ENCODE peak calls at places on chromosomes 12 and 14, in four cellular contexts. T is GM12878, K is endothelial cell of umbilical vein, Y is A549. J is an unnamed sample.

GRCh38 chr12:26434299-26434915 is 239.0 kb downstream of the SSPN start:
- DNase-seq in T (no peak), K (peak), Y (peak), J (no peak)

GRCh38 chr12:95277139-95277538 is 59.5 kb downstream of the VEZT start:
- DNase-seq in T (no peak), K (peak), Y (no peak), J (peak)

GRCh38 chr12:14416658-14417057 is 51.2 kb downstream of the ATF7IP start:
- DNase-seq in T (no peak), K (peak), Y (peak), J (no peak)

GRCh38 chr14:96824283-96824682 is 27.1 kb downstream of the VRK1 start:
- DNase-seq in T (no peak), K (no peak), Y (no peak), J (no peak)

GRCh38 chr14:36313898-36314297 is 6.5 kb downstream of the MBIP start:
- DNase-seq in T (no peak), K (no peak), Y (peak), J (no peak)

GRCh38 chr12:124833693-124834122 is 30.0 kb downstream of the SCARB1 start:
- DNase-seq in T (no peak), K (no peak), Y (no peak), J (no peak)

GRCh38 chr12:89571481-89572190 is 45.8 kb upstream of the POC1B start:
- DNase-seq in T (no peak), K (no peak), Y (no peak), J (no peak)

GRCh38 chr12:104002686-104003085 is 37.0 kb downstream of the TDG start:
- DNase-seq in T (no peak), K (no peak), Y (no peak), J (peak)

GRCh38 chr12:12542964-12543363 is 19.7 kb downstream of the DUSP16 start:
- DNase-seq in T (no peak), K (no peak), Y (no peak), J (no peak)

GRCh38 chr12:54158581-54158980 is 30.2 kb downstream of the SMUG1 start:
- DNase-seq in T (no peak), K (no peak), Y (no peak), J (no peak)

GRCh38 chr12:106127289-106128126 is 11.2 kb downstream of the NUAK1 start:
- DNase-seq in T (no peak), K (no peak), Y (peak), J (no peak)

GRCh38 chr12:67592228-67593011 is 56.1 kb upstream of the DYRK2 start:
- DNase-seq in T (peak), K (no peak), Y (peak), J (peak)

GRCh38 chr12:76041406-76041805 is 9.8 kb upstream of the PHLDA1 start:
- DNase-seq in T (no peak), K (no peak), Y (no peak), J (no peak)

DNA sequence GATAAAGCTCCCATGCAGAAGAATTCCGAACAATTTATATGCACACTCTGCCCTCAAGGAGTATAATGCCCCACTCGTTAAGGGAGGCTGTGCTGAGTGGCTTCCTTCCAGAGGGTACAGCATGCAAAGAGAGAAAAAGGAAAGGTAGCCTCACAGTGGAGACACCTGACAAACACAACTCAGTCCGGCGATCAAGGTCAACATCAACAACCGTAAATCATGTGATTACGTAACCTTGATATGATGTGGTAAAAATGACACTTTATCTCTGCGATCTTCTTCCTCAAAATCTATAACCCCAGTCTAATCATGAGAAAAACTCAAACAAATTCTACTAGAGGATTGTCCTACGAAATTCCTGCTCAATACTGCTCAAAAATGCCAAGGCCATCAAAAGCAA is 400.5 kb upstream of the CCDC196 start:
- DNase-seq in T (no peak), K (no peak), Y (no peak), J (no peak)
- H3K27ac ChIP-seq in T (no peak), K (no peak), Y (no peak), J (no peak)

DNA sequence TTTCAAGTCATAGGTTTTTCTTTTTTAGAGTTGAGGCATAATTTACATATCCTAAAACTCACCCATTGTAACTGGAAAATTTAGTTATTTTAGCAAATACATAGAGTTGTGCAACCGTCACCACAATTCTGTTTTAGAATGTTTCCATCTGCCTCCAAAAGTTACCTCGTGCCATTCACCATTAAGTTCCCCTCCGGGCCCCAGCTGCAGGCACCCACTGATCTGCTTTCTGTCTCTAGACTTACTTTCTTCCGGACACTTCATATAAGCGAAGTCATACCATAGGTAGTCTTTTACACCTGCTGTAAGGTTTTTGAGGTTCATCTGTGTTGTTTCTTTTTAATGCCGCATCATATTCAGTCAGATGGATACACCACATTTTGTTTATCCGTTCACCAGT is 28.7 kb downstream of the PPP2R5C start:
- DNase-seq in T (no peak), K (no peak), Y (no peak), J (no peak)
- H3K4me3 ChIP-seq in T (no peak), K (no peak), Y (no peak), J (no peak)

GRCh38 chr12:93019240-93019910 is 90.3 kb upstream of the EEA1 start:
- DNase-seq in T (no peak), K (no peak), Y (no peak), J (no peak)
- TF ChIP-seq POLR2A in T (no peak), K (no peak), Y (no peak), J (no peak)

GRCh38 chr14:30876692-30877091 is 2.3 kb downstream of the COCH start:
- DNase-seq in T (no peak), K (no peak), Y (no peak), J (no peak)

GRCh38 chr14:30875788-30876053 is 1.4 kb downstream of the COCH start:
- DNase-seq in T (no peak), K (no peak), Y (no peak), J (no peak)

GRCh38 chr14:30874120-30874998 is at the start of gene COCH:
- DNase-seq in T (no peak), K (no peak), Y (peak), J (peak)

GRCh38 chr14:30873308-30874119 is 845 bp upstream of the COCH start:
- DNase-seq in T (no peak), K (no peak), Y (no peak), J (no peak)

DNA sequence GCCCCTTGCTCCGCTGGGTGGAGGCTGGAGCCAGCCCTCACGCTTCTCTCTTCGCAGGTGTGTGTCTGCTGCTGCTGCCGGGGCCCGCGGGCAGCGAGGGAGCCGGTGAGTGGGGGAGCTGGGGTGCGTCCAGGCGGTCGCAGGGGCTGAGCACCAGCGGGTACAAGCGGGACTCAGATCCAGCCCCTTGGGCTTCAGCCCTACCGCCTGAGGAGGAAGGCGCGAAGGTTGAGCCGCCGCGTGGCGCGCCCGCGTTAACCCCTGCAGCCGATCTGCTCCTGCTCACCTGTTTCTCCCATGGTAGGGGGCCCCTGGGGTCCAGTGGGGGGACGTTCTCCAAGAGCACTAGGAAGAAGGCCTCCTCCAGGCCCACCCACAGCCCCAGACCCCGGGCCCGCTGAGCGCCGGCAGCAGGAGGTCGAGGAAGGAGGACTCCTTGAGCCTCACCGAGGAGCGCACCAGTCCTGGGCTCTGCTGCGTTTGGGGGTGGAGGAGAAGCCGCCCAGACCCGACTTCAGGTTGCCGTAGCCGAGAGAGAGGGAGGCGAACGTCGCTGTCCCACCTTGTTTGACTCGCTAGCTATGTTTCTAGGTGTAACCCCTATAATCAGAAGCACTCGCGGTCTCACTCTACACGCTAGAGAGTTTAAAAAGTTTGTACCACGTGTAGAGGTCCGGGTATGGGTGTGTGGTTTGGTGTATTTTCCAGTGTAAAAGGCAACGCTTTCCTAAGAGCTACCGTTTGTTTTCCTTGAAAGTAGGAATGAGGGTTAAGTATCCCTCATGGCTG is 834 bp downstream of the COCH start:
- DNase-seq in T (no peak), K (peak), Y (no peak), J (no peak)
- H3K27ac ChIP-seq in T (no peak), K (no peak), Y (peak), J (no peak)

DNA sequence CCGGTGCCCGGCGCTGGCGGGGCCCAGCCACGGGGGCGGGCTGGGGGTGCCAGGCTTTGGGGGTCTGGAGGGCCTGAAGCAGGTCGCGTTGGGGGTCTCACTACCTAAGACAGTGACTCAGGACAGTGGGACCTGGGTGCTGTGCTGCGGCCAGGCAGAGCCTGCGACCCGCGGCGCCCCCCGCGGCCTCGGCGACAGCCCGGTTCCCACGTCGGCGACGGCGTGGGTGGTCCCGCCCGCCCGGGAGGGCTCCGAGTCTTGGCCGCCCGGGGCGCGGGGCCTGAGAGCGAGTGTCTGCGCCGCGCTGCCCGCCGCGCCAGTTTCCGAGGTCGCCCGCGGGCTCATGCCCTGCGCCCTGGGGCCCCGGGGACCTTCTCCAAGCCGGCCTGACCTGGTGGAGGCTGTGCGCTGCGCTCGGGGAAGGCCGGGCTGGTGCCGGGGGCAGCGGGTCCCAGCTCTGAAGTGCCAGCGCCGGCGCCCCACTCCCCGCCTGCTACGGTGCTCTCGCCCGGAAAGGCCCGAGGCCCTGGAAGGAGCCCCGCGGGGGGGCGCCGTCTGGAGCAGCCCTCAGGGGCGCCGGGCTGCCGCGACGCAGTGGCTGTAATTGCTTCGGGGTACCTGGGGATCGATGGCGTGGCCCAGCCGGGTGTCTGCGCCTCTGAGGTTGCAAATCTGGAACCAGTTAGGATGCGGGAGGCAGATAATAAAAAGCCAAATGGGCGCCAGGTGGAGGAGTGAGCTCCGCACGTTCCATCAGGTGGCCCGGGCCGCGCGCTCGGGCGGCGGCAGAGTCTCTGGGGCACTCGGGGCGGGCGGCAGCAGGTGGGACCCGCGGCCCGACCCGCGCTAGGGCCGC is 102.5 kb upstream of the DIO3 start:
- DNase-seq in T (no peak), K (no peak), Y (no peak), J (no peak)
- H3K4me3 ChIP-seq in T (no peak), K (no peak), Y (no peak), J (no peak)

DNA sequence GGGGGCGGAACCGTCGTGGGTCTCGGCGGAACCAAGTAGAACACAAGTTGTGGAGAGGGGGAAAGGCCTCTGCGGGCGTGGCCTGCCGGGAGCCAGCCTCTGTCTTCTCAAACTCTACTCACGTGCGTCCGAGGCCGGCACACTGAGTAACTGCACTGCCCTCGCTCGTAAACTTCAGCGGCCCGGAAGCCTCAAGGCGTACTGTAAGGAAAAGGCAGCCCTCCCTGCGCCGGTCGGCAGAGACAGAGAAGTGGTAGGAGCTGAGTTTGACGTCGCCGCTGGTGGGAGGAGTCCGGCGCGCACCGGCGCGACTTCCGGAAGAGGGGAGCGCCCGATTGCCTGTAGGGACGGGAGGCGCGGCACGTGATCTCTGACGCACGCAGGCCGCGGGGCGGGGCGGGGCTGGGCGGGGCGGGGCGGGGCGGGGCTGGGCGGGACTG is at the start of gene FBXO33:
- DNase-seq in T (peak), K (peak), Y (peak), J (peak)
- TF ChIP-seq POLR2A in T (no peak), K (no peak), Y (no peak), J (no peak)

GRCh38 chr12:116172224-116172849 is 105.2 kb downstream of the MED13L start:
- DNase-seq in T (no peak), K (peak), Y (no peak), J (no peak)
- H3K27ac ChIP-seq in T (no peak), K (peak), Y (no peak), J (no peak)